ENCODE peak calls at places on chromosomes 4 and X, in five cellular contexts. U is Karpas-422, H is activated T-cell treated with anti-CD3 and anti-CD28 coated beads for 4 hours, Q is epithelial cell of esophagus, M is AG09309. V is an unnamed sample.

GRCh38 chrX:40076750-40077149 is 21.0 kb downstream of the BCOR start:
- DNase-seq in M (no peak), Q (no peak), U (no peak), H (no peak), V (no peak)

GRCh38 chr4:151226004-151226932 is 50.7 kb upstream of the PRSS48 start:
- DNase-seq in H (no peak), U (no peak), Q (peak), M (peak), V (no peak)

GRCh38 chr4:162853788-162854187 is 312.9 kb downstream of the NAF1 start:
- DNase-seq in M (no peak), H (no peak), Q (no peak), U (no peak), V (no peak)

GRCh38 chrX:16628954-16629595 is 20.9 kb upstream of the S100G start:
- DNase-seq in Q (no peak), H (no peak), M (no peak), U (no peak), V (peak)

GRCh38 chr4:103915224-103915869 is 195.6 kb upstream of the TACR3 start:
- DNase-seq in Q (peak), U (no peak), M (no peak), H (no peak), V (no peak)

GRCh38 chr4:153781717-153782416 is 7.0 kb downstream of the SFRP2 start:
- DNase-seq in Q (peak), M (peak), U (peak), H (no peak), V (no peak)

GRCh38 chr4:649293-649625 is 23.9 kb downstream of the PDE6B start:
- DNase-seq in M (no peak), Q (no peak), H (no peak), U (no peak), V (no peak)

GRCh38 chr4:174697896-174698295 is 131.2 kb downstream of the GLRA3 start:
- DNase-seq in Q (no peak), H (no peak), M (no peak), U (no peak), V (no peak)

GRCh38 chr4:7771056-7771455 is 168.6 kb downstream of the AFAP1 start:
- DNase-seq in H (peak), Q (no peak), U (no peak), M (no peak), V (no peak)

GRCh38 chr4:82898322-82899243 is 2.0 kb upstream of the THAP9 start:
- DNase-seq in U (no peak), M (peak), Q (peak), H (no peak), V (no peak)

GRCh38 chrX:96564595-96564994 is 120.0 kb upstream of the DIAPH2 start:
- DNase-seq in M (no peak), U (no peak), H (no peak), Q (no peak), V (no peak)

GRCh38 chr4:164706675-164707074 is 47.3 kb upstream of the SMIM31 start:
- DNase-seq in U (no peak), Q (no peak), M (no peak), H (no peak), V (no peak)

GRCh38 chr4:184094532-184095192 is 123.0 kb downstream of the ENPP6 start:
- DNase-seq in Q (no peak), U (no peak), M (no peak), H (no peak), V (no peak)

GRCh38 chr4:73944061-73944875 is 37.6 kb downstream of the PF4 start:
- DNase-seq in H (no peak), Q (peak), U (no peak), M (no peak), V (no peak)

GRCh38 chrX:5409106-5409505 is 819.6 kb downstream of the NLGN4X start:
- DNase-seq in M (no peak), U (no peak), H (no peak), Q (no peak), V (no peak)

GRCh38 chr4:159420162-159421057 is 317.5 kb downstream of the RAPGEF2 start:
- DNase-seq in M (no peak), U (no peak), Q (no peak), H (no peak), V (no peak)